ENCODE peak calls at places on chromosome 1, in nine cellular contexts. E is AG09309, L is kidney, B is heart left ventricle, G is PC-3, Y is GM23248, Z is cardiac fibroblast, I is heart right ventricle, X is astrocyte of the spinal cord. O is an unnamed sample.

GRCh38 chr1:51088474-51088873 is 13.6 kb upstream of the C1orf185 start:
- DNase-seq in Z (peak; percentile 39), X (no peak), Y (peak; percentile 27), B (no peak), L (no peak), G (peak; percentile 65), E (no peak), I (no peak), O (peak; percentile 36)

GRCh38 chr1:204197068-204197467 is 777 bp upstream of the KISS1 start:
- DNase-seq in Z (no peak), G (no peak), E (no peak), Y (no peak), L (no peak), X (no peak), I (no peak), B (no peak), O (no peak)

GRCh38 chr1:245085508-245086095 is 69.2 kb upstream of the KIF26B start:
- DNase-seq in Y (peak; percentile 98), X (peak; percentile 95), G (peak; percentile 75), I (no peak), E (peak; percentile 94), B (no peak), Z (peak; percentile 94), L (no peak), O (peak; percentile 94)

GRCh38 chr1:60265560-60266535 is 192.3 kb upstream of the C1orf87 start:
- DNase-seq in B (no peak), I (no peak), E (no peak), Y (peak; percentile 75), X (peak; percentile 76), L (no peak), Z (peak; percentile 88), G (no peak), O (peak; percentile 90)

GRCh38 chr1:242055921-242056320 is 57.0 kb upstream of the MAP1LC3C start:
- DNase-seq in B (no peak), Y (peak; percentile 15), L (no peak), X (no peak), I (no peak), G (peak; percentile 67), E (no peak), Z (no peak), O (no peak)

GRCh38 chr1:198937231-198938031 is 298.6 kb downstream of the PTPRC start:
- DNase-seq in I (no peak), X (peak; percentile 96), B (peak; percentile 72), G (peak; percentile 86), L (no peak), Y (peak; percentile 89), E (peak; percentile 82), Z (peak; percentile 96), O (peak; percentile 97)

GRCh38 chr1:15411593-15412487 is 2.2 kb downstream of the EFHD2 start:
- DNase-seq in G (peak; percentile 58), I (peak; percentile 54), B (peak; percentile 59), E (no peak), L (peak; percentile 80), Z (peak; percentile 16), X (no peak), Y (peak; percentile 35), O (peak; percentile 57)

GRCh38 chr1:925532-926421 is 2.1 kb downstream of the SAMD11 start:
- DNase-seq in G (no peak), X (no peak), B (no peak), L (peak; percentile 91), E (no peak), Z (no peak), Y (peak; percentile 84), I (peak; percentile 51), O (peak; percentile 45)

GRCh38 chr1:9345922-9346321 is 53.2 kb downstream of the SPSB1 start:
- DNase-seq in I (no peak), E (no peak), L (no peak), Y (no peak), G (no peak), B (no peak), X (no peak), Z (no peak), O (no peak)

GRCh38 chr1:55081905-55082296 is 42.6 kb downstream of the PCSK9 start:
- DNase-seq in I (no peak), X (peak; percentile 5), Y (no peak), Z (peak; percentile 18), L (no peak), B (no peak), E (no peak), G (no peak), O (peak; percentile 74)

GRCh38 chr1:95554408-95554807 is 320.4 kb downstream of the RWDD3 start:
- DNase-seq in I (no peak), E (no peak), X (no peak), Y (no peak), Z (no peak), G (peak; percentile 84), L (no peak), B (no peak), O (no peak)

GRCh38 chr1:17648457-17649145 is 106.5 kb upstream of the ACTL8 start:
- DNase-seq in E (no peak), L (no peak), Y (no peak), I (no peak), G (no peak), Z (no peak), B (no peak), X (peak; percentile 44), O (no peak)

GRCh38 chr1:28775121-28775942 is 36.6 kb upstream of the OPRD1 start:
- DNase-seq in X (peak; percentile 15), I (peak; percentile 82), L (peak; percentile 92), G (no peak), Z (peak; percentile 64), E (no peak), Y (peak; percentile 72), B (peak; percentile 80), O (peak; percentile 78)

GRCh38 chr1:118264326-118264725 is 79.3 kb upstream of the SPAG17 start:
- DNase-seq in L (no peak), X (no peak), I (no peak), E (no peak), Z (no peak), B (no peak), Y (no peak), G (no peak), O (no peak)

GRCh38 chr1:161726631-161727342 is 5.4 kb downstream of the FCRLB start:
- DNase-seq in Z (peak; percentile 79), I (peak; percentile 89), G (peak; percentile 81), Y (peak; percentile 88), L (peak; percentile 96), B (peak; percentile 90), X (peak; percentile 75), E (no peak), O (peak; percentile 87)

GRCh38 chr1:41612953-41613352 is 128.5 kb upstream of the EDN2 start:
- DNase-seq in G (no peak), L (no peak), E (no peak), Z (no peak), Y (peak; percentile 41), X (no peak), B (no peak), I (no peak), O (no peak)

GRCh38 chr1:11320153-11320936 is 47.3 kb downstream of the UBIAD1 start:
- DNase-seq in X (no peak), Z (no peak), G (peak; percentile 40), L (no peak), B (no peak), E (no peak), Y (no peak), I (no peak), O (no peak)

GRCh38 chr1:75672108-75672507 is 52.4 kb upstream of the ACADM start:
- DNase-seq in G (no peak), I (no peak), L (no peak), Z (no peak), X (no peak), Y (no peak), B (no peak), E (no peak), O (no peak)

GRCh38 chr1:99964806-99965205 is 5.0 kb upstream of the SLC35A3 start:
- DNase-seq in E (no peak), B (no peak), I (no peak), Y (no peak), L (no peak), G (no peak), Z (no peak), X (no peak), O (no peak)

GRCh38 chr1:42741706-42742105 is 1.7 kb upstream of the CLDN19 start:
- DNase-seq in X (no peak), L (no peak), Y (no peak), B (no peak), G (no peak), Z (no peak), I (no peak), E (no peak), O (no peak)
- H3K4me3 ChIP-seq in X (no peak overlapping the region), L (no peak overlapping the region), Y (no peak overlapping the region), B (no peak overlapping the region), G (no peak overlapping the region), Z (no peak overlapping the region), I (no peak overlapping the region), E (no peak overlapping the region), O (no peak overlapping the region)

GRCh38 chr1:77756052-77756754 is 3.4 kb downstream of the USP33 start:
- DNase-seq in X (no peak), I (no peak), G (no peak), L (no peak), B (no peak), E (no peak), Z (no peak), Y (no peak), O (no peak)
- H3K4me3 ChIP-seq in X (no peak overlapping the region), I (no peak overlapping the region), G (no peak overlapping the region), L (no peak overlapping the region), B (no peak overlapping the region), E (no peak overlapping the region), Z (no peak overlapping the region), Y (peak overlapping the region; percentile 93), O (no peak overlapping the region)

GRCh38 chr1:224113005-224113404 is 906 bp upstream of the FBXO28 start:
- DNase-seq in X (no peak), G (peak; percentile 50), Y (no peak), Z (no peak), I (no peak), B (no peak), E (no peak), L (no peak), O (no peak)
- H3K4me3 ChIP-seq in X (no peak overlapping the region), G (peak overlapping the region; percentile 91), Y (no peak overlapping the region), Z (no peak overlapping the region), I (no peak overlapping the region), B (no peak overlapping the region), E (no peak overlapping the region), L (no peak overlapping the region), O (no peak overlapping the region)

DNA sequence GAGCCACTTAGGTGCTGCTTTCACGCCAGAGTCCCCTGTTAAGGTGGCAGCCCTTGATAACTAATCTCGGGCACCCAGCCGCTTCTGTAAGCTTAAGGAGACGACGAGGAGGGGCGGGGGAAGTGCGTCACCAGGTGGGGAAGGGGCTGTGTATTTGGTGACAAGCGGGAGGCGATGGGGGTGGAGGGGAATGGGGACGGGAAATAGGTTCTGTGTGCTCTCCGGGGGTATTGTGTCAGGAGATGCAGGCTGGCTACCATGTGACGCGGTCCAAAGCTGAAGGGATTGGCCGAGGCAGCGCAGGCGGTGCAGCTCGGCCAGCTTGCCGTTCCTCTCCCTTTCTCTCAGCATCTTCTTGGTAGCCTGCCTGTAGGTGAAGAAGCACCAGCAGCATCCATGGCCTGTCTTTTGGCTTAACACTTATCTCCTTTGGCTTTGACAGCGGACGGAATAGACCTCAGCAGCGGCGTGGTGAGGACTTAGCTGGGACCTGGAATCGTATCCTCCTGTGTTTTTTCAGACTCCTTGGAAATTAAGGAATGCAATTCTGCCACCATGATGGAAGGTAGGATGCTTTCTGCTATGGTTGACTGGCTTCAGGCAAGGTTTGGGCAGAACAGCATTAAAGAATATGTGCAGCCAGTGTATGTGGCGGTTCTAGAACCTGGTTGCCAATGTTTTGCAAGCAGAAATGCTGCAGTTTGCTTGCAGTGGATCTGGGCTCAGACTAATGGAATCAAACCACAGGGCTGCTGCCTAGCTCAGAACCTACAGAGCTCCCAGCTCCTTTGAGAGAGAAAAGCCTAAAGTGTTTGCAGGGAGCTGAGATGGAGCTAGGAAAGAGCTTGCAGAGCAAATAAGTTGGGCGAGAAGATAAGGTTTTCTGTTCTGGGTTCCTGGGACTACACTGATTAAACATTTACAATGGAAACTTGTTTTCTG is at the start of gene SGIP1:
- DNase-seq in I (peak; percentile 55), Z (peak; percentile 82), X (peak; percentile 76), G (no peak), E (no peak), Y (peak; percentile 83), L (peak; percentile 89), B (peak; percentile 82), O (peak; percentile 91)
- H3K4me3 ChIP-seq in I (peak within 1 kb of the TSS; percentile 53), Z (peak within 1 kb of the TSS; percentile 49), X (peak within 1 kb of the TSS; percentile 51), G (no peak within 1 kb of the TSS), E (peak within 1 kb of the TSS; percentile 70), Y (peak within 1 kb of the TSS; percentile 74), L (peak within 1 kb of the TSS; percentile 70), B (peak within 1 kb of the TSS; percentile 48), O (peak within 1 kb of the TSS; percentile 68)

O was measured in choroid plexus epithelial cell.